ENCODE peak calls at places on chromosome 5, in five cellular contexts. One of them, this sample, is unnamed.
A peak's percentile ranks its signal among the peaks of the same experiment; 100 is the strongest.

GRCh38 chr5:90226433-90227099 is 183.0 kb downstream of the CETN3 start:
- DNase-seq in A549: no peak
- DNase-seq in ovary: no peak
- DNase-seq in stomach: no peak
- DNase-seq in heart left ventricle: no peak
- DNase-seq in this sample: no peak

GRCh38 chr5:95029569-95030366 is 255.1 kb downstream of the MCTP1 start:
- DNase-seq in A549: no peak
- DNase-seq in ovary: no peak
- DNase-seq in stomach: no peak
- DNase-seq in heart left ventricle: no peak
- DNase-seq in this sample: no peak

GRCh38 chr5:163401271-163401670 is 36.1 kb upstream of the CCNG1 start:
- DNase-seq in A549: no peak
- DNase-seq in ovary: no peak
- DNase-seq in stomach: no peak
- DNase-seq in heart left ventricle: no peak
- DNase-seq in this sample: no peak

GRCh38 chr5:9533096-9533495 is 12.8 kb downstream of the SEMA5A start:
- DNase-seq in A549: no peak
- DNase-seq in ovary: no peak
- DNase-seq in stomach: no peak
- DNase-seq in heart left ventricle: no peak
- DNase-seq in this sample: no peak

GRCh38 chr5:14552017-14552416 is 29.6 kb upstream of the OTULINL start:
- DNase-seq in A549: no peak
- DNase-seq in ovary: no peak
- DNase-seq in stomach: no peak
- DNase-seq in heart left ventricle: no peak
- DNase-seq in this sample: no peak

GRCh38 chr5:337565-338130 is 16.1 kb downstream of the AHRR start:
- DNase-seq in A549: peak; percentile 77
- DNase-seq in ovary: no peak
- DNase-seq in stomach: no peak
- DNase-seq in heart left ventricle: no peak
- DNase-seq in this sample: no peak

GRCh38 chr5:38809388-38810359 is 36.1 kb upstream of the OSMR start:
- DNase-seq in A549: peak; percentile 80
- DNase-seq in ovary: peak; percentile 77
- DNase-seq in stomach: peak; percentile 85
- DNase-seq in heart left ventricle: peak; percentile 86
- DNase-seq in this sample: peak; percentile 96

GRCh38 chr5:7856855-7857254 is 5.9 kb upstream of the CFAP90 start:
- DNase-seq in A549: no peak
- DNase-seq in ovary: peak; percentile 18
- DNase-seq in stomach: no peak
- DNase-seq in heart left ventricle: peak; percentile 8
- DNase-seq in this sample: no peak

GRCh38 chr5:103254921-103255320 is 3.6 kb upstream of the MACIR start:
- DNase-seq in A549: no peak
- DNase-seq in ovary: no peak
- DNase-seq in stomach: no peak
- DNase-seq in heart left ventricle: no peak
- DNase-seq in this sample: no peak

DNA sequence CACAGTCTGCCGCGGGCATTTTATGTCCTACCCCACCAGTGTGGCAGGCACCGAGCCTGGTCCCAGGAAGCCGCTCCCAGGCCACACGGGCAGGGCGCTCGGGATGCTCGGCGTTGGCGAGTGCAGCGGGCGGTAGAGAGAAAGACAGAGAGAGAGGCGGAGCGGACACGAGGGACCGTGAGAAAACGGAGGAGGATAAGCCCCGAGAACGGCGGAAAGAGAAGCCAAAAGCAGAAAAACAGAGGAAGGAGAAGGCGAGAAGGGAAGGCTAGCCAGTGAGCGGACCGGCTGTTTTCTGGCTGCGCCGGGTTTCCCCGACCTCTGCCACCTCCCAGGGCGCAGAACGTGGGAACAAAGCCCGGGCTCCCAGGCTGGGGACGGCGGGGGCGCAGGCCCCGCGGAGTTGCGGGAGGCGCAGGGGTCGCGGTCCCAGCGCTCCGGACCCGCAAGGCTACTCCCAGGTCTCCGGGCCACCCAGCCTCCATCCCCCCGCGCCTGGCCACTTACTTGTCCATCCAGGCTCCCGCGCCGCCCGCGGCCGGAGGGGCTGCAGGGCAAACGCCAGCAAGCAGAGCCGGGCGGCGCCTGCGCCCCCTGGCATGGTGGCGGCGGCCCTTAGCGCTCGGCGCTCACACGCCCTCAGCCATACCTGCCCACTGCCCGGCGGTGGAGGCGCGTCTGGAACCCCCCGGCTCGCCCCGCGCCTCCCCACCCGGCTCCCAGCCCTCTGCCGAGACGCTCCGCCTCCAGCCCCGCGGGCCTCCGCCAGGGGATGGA is at the start of gene ADAM19:
- DNase-seq in A549: peak; percentile 64
- DNase-seq in ovary: peak; percentile 66
- DNase-seq in stomach: no peak
- DNase-seq in heart left ventricle: peak; percentile 75
- DNase-seq in this sample: no peak
- TF ChIP-seq POLR2A in A549: peak; percentile 54
- TF ChIP-seq POLR2A in ovary: peak; percentile 11
- TF ChIP-seq POLR2A in stomach: no peak
- TF ChIP-seq POLR2A in heart left ventricle: no peak
- TF ChIP-seq POLR2A in this sample: peak; percentile 73

GRCh38 chr5:177983763-177984564 is 12.1 kb downstream of the PROP1 start:
- DNase-seq in A549: no peak
- DNase-seq in ovary: no peak
- DNase-seq in stomach: no peak
- DNase-seq in heart left ventricle: no peak
- DNase-seq in this sample: peak; percentile 53

GRCh38 chr5:177980776-177981175 is 15.3 kb downstream of the PROP1 start:
- DNase-seq in A549: no peak
- DNase-seq in ovary: peak; percentile 42
- DNase-seq in stomach: no peak
- DNase-seq in heart left ventricle: no peak
- DNase-seq in this sample: peak; percentile 85

GRCh38 chr5:177982956-177983355 is 13.1 kb downstream of the PROP1 start:
- DNase-seq in A549: no peak
- DNase-seq in ovary: no peak
- DNase-seq in stomach: no peak
- DNase-seq in heart left ventricle: no peak
- DNase-seq in this sample: peak; percentile 62

GRCh38 chr5:177981296-177982071 is 14.6 kb downstream of the PROP1 start:
- DNase-seq in A549: no peak
- DNase-seq in ovary: no peak
- DNase-seq in stomach: no peak
- DNase-seq in heart left ventricle: no peak
- DNase-seq in this sample: peak; percentile 55

DNA sequence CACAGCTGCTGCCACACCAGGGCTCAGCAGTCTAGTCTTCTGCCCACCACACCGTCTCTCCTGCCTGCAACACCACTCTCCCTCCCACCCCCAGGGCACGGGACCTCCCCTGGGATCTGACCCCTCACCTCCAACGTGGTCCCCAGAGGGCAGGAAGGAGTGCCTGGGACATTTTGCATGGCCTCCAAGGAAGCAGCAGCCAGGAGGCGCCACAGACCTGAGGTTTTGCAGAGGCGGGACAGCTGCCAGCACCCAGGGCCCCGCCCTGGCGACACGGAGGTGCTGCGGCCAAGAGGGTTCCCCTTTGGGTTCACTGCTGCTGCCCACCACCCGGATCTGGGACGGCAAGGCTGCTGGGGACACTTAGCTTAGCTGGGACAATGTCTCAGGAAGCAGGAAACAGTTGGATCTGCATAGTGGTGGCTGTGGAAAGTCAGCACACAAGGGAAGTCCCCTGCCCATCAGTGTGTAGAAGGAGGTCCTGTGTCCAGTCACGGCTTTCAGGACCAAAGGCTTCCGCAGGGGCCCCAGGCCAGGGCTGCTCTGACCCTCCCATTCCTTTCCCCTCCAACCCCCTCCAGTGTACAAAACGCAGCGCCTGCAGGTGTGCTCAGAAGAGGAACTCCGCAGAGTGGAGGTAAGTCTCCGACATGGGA is 13.8 kb downstream of the PROP1 start:
- DNase-seq in A549: peak; percentile 40
- DNase-seq in ovary: no peak
- DNase-seq in stomach: peak; percentile 50
- DNase-seq in heart left ventricle: no peak
- DNase-seq in this sample: peak; percentile 90
- TF ChIP-seq CTCF in A549: peak; percentile 38
- TF ChIP-seq CTCF in ovary: no peak
- TF ChIP-seq CTCF in stomach: no peak
- TF ChIP-seq CTCF in heart left ventricle: peak; percentile 7
- TF ChIP-seq CTCF in this sample: no peak

GRCh38 chr5:71461360-71461759 is 5.9 kb downstream of the BDP1 start:
- DNase-seq in A549: no peak
- DNase-seq in ovary: no peak
- DNase-seq in stomach: no peak
- DNase-seq in heart left ventricle: no peak
- DNase-seq in this sample: no peak
- H3K4me3 ChIP-seq in A549: no peak overlapping the region
- H3K4me3 ChIP-seq in ovary: no peak overlapping the region
- H3K4me3 ChIP-seq in stomach: no peak overlapping the region
- H3K4me3 ChIP-seq in heart left ventricle: no peak overlapping the region
- H3K4me3 ChIP-seq in this sample: no peak overlapping the region

GRCh38 chr5:132635873-132636272 is 22.1 kb upstream of the IL13 start:
- DNase-seq in A549: no peak
- DNase-seq in ovary: no peak
- DNase-seq in stomach: no peak
- DNase-seq in heart left ventricle: no peak
- DNase-seq in this sample: no peak
- TF ChIP-seq POLR2A in A549: no peak
- TF ChIP-seq POLR2A in ovary: no peak
- TF ChIP-seq POLR2A in stomach: no peak
- TF ChIP-seq POLR2A in heart left ventricle: no peak
- TF ChIP-seq POLR2A in this sample: no peak

GRCh38 chr5:42991477-42992034 is 48.6 kb downstream of the ANXA2R start:
- DNase-seq in A549: no peak
- DNase-seq in ovary: no peak
- DNase-seq in stomach: no peak
- DNase-seq in heart left ventricle: no peak
- DNase-seq in this sample: no peak

GRCh38 chr5:42993516-42994284 is 46.4 kb downstream of the ANXA2R start:
- DNase-seq in A549: no peak
- DNase-seq in ovary: no peak
- DNase-seq in stomach: no peak
- DNase-seq in heart left ventricle: peak; percentile 41
- DNase-seq in this sample: no peak

GRCh38 chr5:42994285-42995151 is 45.6 kb downstream of the ANXA2R start:
- DNase-seq in A549: peak; percentile 64
- DNase-seq in ovary: peak; percentile 80
- DNase-seq in stomach: peak; percentile 78
- DNase-seq in heart left ventricle: peak; percentile 89
- DNase-seq in this sample: no peak

GRCh38 chr5:42992035-42992570 is 48.0 kb downstream of the ANXA2R start:
- DNase-seq in A549: peak; percentile 57
- DNase-seq in ovary: peak; percentile 44
- DNase-seq in stomach: peak; percentile 68
- DNase-seq in heart left ventricle: peak; percentile 89
- DNase-seq in this sample: peak; percentile 96

DNA sequence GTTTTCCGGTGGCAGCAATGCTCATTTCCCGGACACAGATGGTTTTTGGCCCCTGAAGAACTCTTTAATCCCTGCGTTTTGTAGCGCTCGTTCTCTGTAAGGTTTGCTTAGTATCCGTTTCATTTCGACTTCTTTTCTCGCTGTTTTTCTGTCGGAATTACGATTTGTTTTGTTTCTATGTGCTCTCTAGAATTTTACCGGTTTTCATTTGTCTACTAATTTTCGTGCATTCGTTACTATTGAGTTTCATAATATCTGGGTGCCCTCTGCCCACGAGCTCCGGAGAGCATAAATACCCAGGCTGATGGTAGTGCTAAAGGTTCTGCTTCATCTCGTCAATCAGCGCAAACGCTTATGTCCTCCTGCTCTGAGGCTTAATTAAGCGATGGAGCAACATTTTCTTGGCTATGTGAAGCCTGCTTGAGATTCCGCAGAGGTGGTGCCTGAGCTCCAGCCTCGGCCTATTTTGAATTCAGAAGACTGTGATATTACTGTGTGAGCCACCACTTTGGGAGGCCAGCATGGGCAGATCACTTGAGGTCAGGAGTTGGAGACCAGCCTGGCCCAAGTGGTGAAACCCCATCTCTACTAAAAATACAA is 44.9 kb downstream of the ANXA2R start:
- DNase-seq in A549: no peak
- DNase-seq in ovary: no peak
- DNase-seq in stomach: no peak
- DNase-seq in heart left ventricle: no peak
- DNase-seq in this sample: no peak
- TF ChIP-seq CTCF in A549: peak; percentile 7
- TF ChIP-seq CTCF in ovary: no peak
- TF ChIP-seq CTCF in stomach: no peak
- TF ChIP-seq CTCF in heart left ventricle: no peak
- TF ChIP-seq CTCF in this sample: no peak

GRCh38 chr5:2755811-2756210 is 4.3 kb upstream of the IRX2 start:
- DNase-seq in A549: no peak
- DNase-seq in ovary: no peak
- DNase-seq in stomach: no peak
- DNase-seq in heart left ventricle: no peak
- DNase-seq in this sample: peak; percentile 75
- H3K4me3 ChIP-seq in A549: peak overlapping the region; percentile 50
- H3K4me3 ChIP-seq in ovary: no peak overlapping the region
- H3K4me3 ChIP-seq in stomach: peak overlapping the region; percentile 50
- H3K4me3 ChIP-seq in heart left ventricle: peak overlapping the region; percentile 41
- H3K4me3 ChIP-seq in this sample: peak overlapping the region; percentile 46

GRCh38 chr5:140554454-140554853 is 2.8 kb downstream of the SRA1 start:
- DNase-seq in A549: no peak
- DNase-seq in ovary: no peak
- DNase-seq in stomach: no peak
- DNase-seq in heart left ventricle: no peak
- DNase-seq in this sample: no peak
- TF ChIP-seq POLR2A in A549: no peak
- TF ChIP-seq POLR2A in ovary: no peak
- TF ChIP-seq POLR2A in stomach: no peak
- TF ChIP-seq POLR2A in heart left ventricle: no peak
- TF ChIP-seq POLR2A in this sample: no peak

GRCh38 chr5:175457466-175457865 is 13.5 kb upstream of the DRD1 start:
- DNase-seq in A549: no peak
- DNase-seq in ovary: no peak
- DNase-seq in stomach: no peak
- DNase-seq in heart left ventricle: no peak
- DNase-seq in this sample: no peak
- TF ChIP-seq CTCF in A549: no peak
- TF ChIP-seq CTCF in ovary: no peak
- TF ChIP-seq CTCF in stomach: no peak
- TF ChIP-seq CTCF in heart left ventricle: no peak
- TF ChIP-seq CTCF in this sample: no peak

GRCh38 chr5:111229871-111230812 is 6.0 kb downstream of the CAMK4 start:
- DNase-seq in A549: no peak
- DNase-seq in ovary: no peak
- DNase-seq in stomach: no peak
- DNase-seq in heart left ventricle: no peak
- DNase-seq in this sample: no peak
- H3K4me3 ChIP-seq in A549: no peak overlapping the region
- H3K4me3 ChIP-seq in ovary: no peak overlapping the region
- H3K4me3 ChIP-seq in stomach: no peak overlapping the region
- H3K4me3 ChIP-seq in heart left ventricle: no peak overlapping the region
- H3K4me3 ChIP-seq in this sample: no peak overlapping the region